ENCODE peak calls at places on chromosomes 11 and 22, in seven cellular contexts. One of them, this sample, is unnamed. For H3K4me1, the result is how much of the 10 kb centered on the place peaks cover.

GRCh38 chr11:127962416-127962815 is 624.9 kb downstream of the ETS1 start:
- DNase-seq in gastrocnemius medialis: no peak
- DNase-seq in iPS DF 6.9: no peak
- DNase-seq in thoracic aorta: no peak
- DNase-seq in CD8-positive, alpha-beta memory T cell: no peak
- DNase-seq in fibroblast of lung: no peak
- DNase-seq in Karpas-422: no peak
- DNase-seq in this sample: no peak

GRCh38 chr11:17770048-17770652 is 35.6 kb downstream of the KCNC1 start:
- DNase-seq in iPS DF 6.9: no peak
- DNase-seq in fibroblast of lung: no peak
- DNase-seq in gastrocnemius medialis: no peak
- DNase-seq in thoracic aorta: no peak
- DNase-seq in CD8-positive, alpha-beta memory T cell: no peak
- DNase-seq in Karpas-422: no peak
- DNase-seq in this sample: peak

GRCh38 chr11:92225206-92225562 is 566 bp downstream of the FAT3 start:
- DNase-seq in CD8-positive, alpha-beta memory T cell: no peak
- DNase-seq in fibroblast of lung: no peak
- DNase-seq in thoracic aorta: no peak
- DNase-seq in Karpas-422: no peak
- DNase-seq in gastrocnemius medialis: no peak
- DNase-seq in iPS DF 6.9: no peak
- DNase-seq in this sample: no peak

GRCh38 chr11:90635145-90635544 is 412.3 kb upstream of the CHORDC1 start:
- DNase-seq in CD8-positive, alpha-beta memory T cell: no peak
- DNase-seq in thoracic aorta: no peak
- DNase-seq in fibroblast of lung: no peak
- DNase-seq in Karpas-422: no peak
- DNase-seq in gastrocnemius medialis: no peak
- DNase-seq in iPS DF 6.9: no peak
- DNase-seq in this sample: no peak

GRCh38 chr22:42074153-42074750 is at the start of gene PHETA2:
- DNase-seq in Karpas-422: no peak
- DNase-seq in gastrocnemius medialis: no peak
- DNase-seq in fibroblast of lung: peak
- DNase-seq in thoracic aorta: no peak
- DNase-seq in CD8-positive, alpha-beta memory T cell: peak
- DNase-seq in iPS DF 6.9: no peak
- DNase-seq in this sample: peak

GRCh38 chr22:27409299-27409698 is 392.3 kb downstream of the MN1 start:
- DNase-seq in CD8-positive, alpha-beta memory T cell: no peak
- DNase-seq in thoracic aorta: no peak
- DNase-seq in gastrocnemius medialis: no peak
- DNase-seq in fibroblast of lung: no peak
- DNase-seq in Karpas-422: no peak
- DNase-seq in iPS DF 6.9: no peak
- DNase-seq in this sample: no peak

GRCh38 chr11:94603587-94603986 is 36.4 kb downstream of the PIWIL4 start:
- DNase-seq in iPS DF 6.9: no peak
- DNase-seq in fibroblast of lung: no peak
- DNase-seq in CD8-positive, alpha-beta memory T cell: no peak
- DNase-seq in gastrocnemius medialis: no peak
- DNase-seq in Karpas-422: no peak
- DNase-seq in thoracic aorta: no peak
- DNase-seq in this sample: no peak

GRCh38 chr11:65781962-65782815 is 1.4 kb upstream of the AP5B1 start:
- DNase-seq in fibroblast of lung: no peak
- DNase-seq in gastrocnemius medialis: no peak
- DNase-seq in thoracic aorta: no peak
- DNase-seq in CD8-positive, alpha-beta memory T cell: no peak
- DNase-seq in Karpas-422: no peak
- DNase-seq in iPS DF 6.9: no peak
- DNase-seq in this sample: no peak

GRCh38 chr11:9626778-9627394 is 37.0 kb upstream of the SWAP70 start:
- DNase-seq in Karpas-422: no peak
- DNase-seq in iPS DF 6.9: no peak
- DNase-seq in gastrocnemius medialis: no peak
- DNase-seq in fibroblast of lung: no peak
- DNase-seq in thoracic aorta: no peak
- DNase-seq in CD8-positive, alpha-beta memory T cell: no peak
- DNase-seq in this sample: no peak

GRCh38 chr11:132471491-132471890 is 1060.8 kb downstream of the OPCML start:
- DNase-seq in fibroblast of lung: peak
- DNase-seq in thoracic aorta: no peak
- DNase-seq in Karpas-422: no peak
- DNase-seq in gastrocnemius medialis: no peak
- DNase-seq in CD8-positive, alpha-beta memory T cell: no peak
- DNase-seq in iPS DF 6.9: no peak
- DNase-seq in this sample: no peak

GRCh38 chr22:39296981-39297489 is 22.4 kb downstream of the RPL3 start:
- DNase-seq in iPS DF 6.9: no peak
- DNase-seq in thoracic aorta: no peak
- DNase-seq in gastrocnemius medialis: no peak
- DNase-seq in Karpas-422: no peak
- DNase-seq in CD8-positive, alpha-beta memory T cell: no peak
- DNase-seq in fibroblast of lung: no peak
- DNase-seq in this sample: no peak
- H3K4me1 ChIP-seq in iPS DF 6.9: under half
- H3K4me1 ChIP-seq in thoracic aorta: half or more
- H3K4me1 ChIP-seq in gastrocnemius medialis: under half
- H3K4me1 ChIP-seq in Karpas-422: under half
- H3K4me1 ChIP-seq in CD8-positive, alpha-beta memory T cell: under half
- H3K4me1 ChIP-seq in fibroblast of lung: under half
- H3K4me1 ChIP-seq in this sample: under half

DNA sequence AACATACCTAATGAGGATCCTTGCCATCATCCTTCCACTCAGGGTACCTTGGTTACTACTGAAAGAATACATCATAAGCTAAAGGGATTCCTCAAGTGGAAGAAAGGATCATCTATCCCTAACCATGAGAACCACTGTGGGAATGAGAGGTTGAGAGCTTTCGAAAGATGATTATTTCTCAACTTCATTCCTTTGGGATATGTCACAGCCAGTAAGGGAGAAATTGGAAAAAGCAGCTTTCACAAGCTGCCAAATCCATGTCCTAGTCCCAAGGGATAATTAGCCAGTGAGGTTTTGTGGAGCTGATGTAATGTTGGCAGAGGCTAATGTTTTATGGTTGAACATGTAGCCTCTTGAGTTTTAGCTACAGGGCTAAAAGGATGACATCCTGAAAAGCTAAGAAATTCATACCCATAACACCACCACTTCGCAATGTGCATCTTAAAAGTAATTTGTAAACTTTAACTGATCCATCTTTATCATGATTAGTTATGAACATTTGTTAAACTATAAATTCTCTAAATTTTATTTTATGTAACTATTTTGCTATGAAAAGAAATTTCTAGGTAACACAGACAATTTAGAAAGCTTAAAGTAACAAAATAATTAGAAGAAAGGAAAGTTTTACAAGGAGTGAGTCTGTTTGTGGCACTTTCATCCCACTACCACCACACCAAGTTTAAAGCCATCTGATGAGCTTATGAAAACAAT is 123.9 kb downstream of the MRTFA start:
- DNase-seq in thoracic aorta: no peak
- DNase-seq in fibroblast of lung: peak
- DNase-seq in Karpas-422: no peak
- DNase-seq in CD8-positive, alpha-beta memory T cell: no peak
- DNase-seq in gastrocnemius medialis: peak
- DNase-seq in iPS DF 6.9: no peak
- DNase-seq in this sample: no peak
- H3K4me1 ChIP-seq in thoracic aorta: half or more
- H3K4me1 ChIP-seq in fibroblast of lung: under half
- H3K4me1 ChIP-seq in Karpas-422: under half
- H3K4me1 ChIP-seq in CD8-positive, alpha-beta memory T cell: under half
- H3K4me1 ChIP-seq in gastrocnemius medialis: half or more
- H3K4me1 ChIP-seq in iPS DF 6.9: under half
- H3K4me1 ChIP-seq in this sample: under half

GRCh38 chr11:20278727-20279126 is 84.8 kb upstream of the HTATIP2 start:
- DNase-seq in thoracic aorta: no peak
- DNase-seq in CD8-positive, alpha-beta memory T cell: no peak
- DNase-seq in Karpas-422: no peak
- DNase-seq in gastrocnemius medialis: no peak
- DNase-seq in fibroblast of lung: peak
- DNase-seq in iPS DF 6.9: no peak
- DNase-seq in this sample: no peak

GRCh38 chr11:20276661-20277000 is 86.9 kb upstream of the HTATIP2 start:
- DNase-seq in CD8-positive, alpha-beta memory T cell: no peak
- DNase-seq in fibroblast of lung: no peak
- DNase-seq in Karpas-422: no peak
- DNase-seq in iPS DF 6.9: no peak
- DNase-seq in gastrocnemius medialis: no peak
- DNase-seq in thoracic aorta: no peak
- DNase-seq in this sample: no peak

GRCh38 chr11:20275987-20276660 is 87.4 kb upstream of the HTATIP2 start:
- DNase-seq in gastrocnemius medialis: no peak
- DNase-seq in fibroblast of lung: peak
- DNase-seq in iPS DF 6.9: no peak
- DNase-seq in CD8-positive, alpha-beta memory T cell: no peak
- DNase-seq in Karpas-422: peak
- DNase-seq in thoracic aorta: no peak
- DNase-seq in this sample: no peak

GRCh38 chr11:20274031-20274430 is 89.5 kb upstream of the HTATIP2 start:
- DNase-seq in thoracic aorta: no peak
- DNase-seq in gastrocnemius medialis: no peak
- DNase-seq in iPS DF 6.9: no peak
- DNase-seq in CD8-positive, alpha-beta memory T cell: no peak
- DNase-seq in Karpas-422: no peak
- DNase-seq in fibroblast of lung: no peak
- DNase-seq in this sample: no peak

DNA sequence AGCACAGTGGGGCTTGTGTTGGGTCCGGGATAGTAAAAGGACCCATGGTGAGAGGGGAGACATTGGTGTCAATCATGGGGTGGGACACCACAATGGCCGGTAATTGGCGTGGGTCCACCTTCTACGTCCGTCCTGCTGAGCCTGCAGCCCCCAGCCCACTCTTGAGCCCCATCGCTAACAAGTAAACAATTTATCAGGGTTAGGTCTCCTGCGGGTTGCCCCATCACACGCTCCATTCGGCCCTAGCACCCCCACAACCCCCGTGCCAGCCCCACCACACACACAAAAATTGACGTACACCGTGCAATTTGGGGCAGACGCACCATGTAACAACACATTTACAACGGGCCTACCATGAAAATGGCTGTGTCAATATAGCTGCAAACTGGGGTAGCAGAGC is 86.5 kb upstream of the HTATIP2 start:
- DNase-seq in fibroblast of lung: no peak
- DNase-seq in Karpas-422: no peak
- DNase-seq in thoracic aorta: no peak
- DNase-seq in gastrocnemius medialis: no peak
- DNase-seq in CD8-positive, alpha-beta memory T cell: no peak
- DNase-seq in iPS DF 6.9: no peak
- DNase-seq in this sample: no peak
- H3K4me1 ChIP-seq in fibroblast of lung: under half
- H3K4me1 ChIP-seq in Karpas-422: under half
- H3K4me1 ChIP-seq in thoracic aorta: under half
- H3K4me1 ChIP-seq in gastrocnemius medialis: under half
- H3K4me1 ChIP-seq in CD8-positive, alpha-beta memory T cell: under half
- H3K4me1 ChIP-seq in iPS DF 6.9: under half
- H3K4me1 ChIP-seq in this sample: under half

DNA sequence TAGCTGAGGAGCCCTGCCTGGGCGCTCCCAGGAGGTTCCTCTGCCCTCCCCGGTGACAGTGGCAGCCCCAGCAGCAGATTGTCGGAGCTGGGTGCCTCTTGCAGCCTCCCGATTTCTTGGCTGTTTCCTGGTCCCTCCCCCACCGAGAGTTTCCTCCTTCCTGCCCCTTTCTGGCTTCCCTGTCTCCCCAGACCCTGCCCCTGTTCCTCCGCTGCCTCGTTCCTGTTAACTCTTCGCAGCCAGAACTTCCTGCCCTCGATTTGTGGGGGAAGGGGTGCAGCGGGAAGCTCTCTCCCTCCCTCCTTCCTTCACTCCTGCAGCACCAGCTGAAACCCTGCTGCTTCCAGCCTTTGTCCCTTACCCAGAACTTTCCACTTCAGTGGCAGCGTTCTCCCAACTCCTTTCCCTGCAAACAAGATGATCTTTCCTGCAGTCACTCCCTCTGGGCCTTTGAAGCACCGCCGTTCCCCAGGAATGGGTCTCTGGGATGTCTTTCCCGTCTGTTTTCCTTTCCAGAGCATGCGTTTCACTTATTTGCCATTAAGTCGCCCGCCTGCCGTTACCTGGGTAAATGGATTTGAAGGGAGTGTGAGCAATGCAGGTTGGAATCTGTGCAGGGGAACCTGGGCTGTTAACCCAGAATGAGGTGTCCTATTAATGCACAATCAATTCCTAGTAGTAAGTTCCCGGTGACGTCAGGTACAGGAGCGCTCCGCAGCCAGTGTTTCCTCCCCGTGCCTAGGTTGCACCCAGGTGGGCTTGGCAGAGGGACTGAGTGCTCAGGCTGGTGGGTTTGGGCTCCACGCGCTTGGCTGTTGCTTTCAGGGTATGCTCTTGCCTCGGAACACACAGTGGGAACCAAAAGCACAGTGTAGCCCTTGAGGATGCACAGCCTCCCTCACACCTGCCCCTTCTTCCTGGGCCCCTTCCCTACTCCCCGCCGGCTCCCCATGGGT is 4.3 kb downstream of the GRK2 start:
- DNase-seq in thoracic aorta: no peak
- DNase-seq in fibroblast of lung: no peak
- DNase-seq in iPS DF 6.9: no peak
- DNase-seq in CD8-positive, alpha-beta memory T cell: peak
- DNase-seq in gastrocnemius medialis: no peak
- DNase-seq in Karpas-422: peak
- DNase-seq in this sample: peak
- H3K4me1 ChIP-seq in thoracic aorta: half or more
- H3K4me1 ChIP-seq in fibroblast of lung: under half
- H3K4me1 ChIP-seq in iPS DF 6.9: under half
- H3K4me1 ChIP-seq in CD8-positive, alpha-beta memory T cell: half or more
- H3K4me1 ChIP-seq in gastrocnemius medialis: half or more
- H3K4me1 ChIP-seq in Karpas-422: half or more
- H3K4me1 ChIP-seq in this sample: under half

GRCh38 chr11:35183526-35183925 is 44.6 kb downstream of the CD44 start:
- DNase-seq in Karpas-422: no peak
- DNase-seq in gastrocnemius medialis: no peak
- DNase-seq in iPS DF 6.9: no peak
- DNase-seq in CD8-positive, alpha-beta memory T cell: no peak
- DNase-seq in thoracic aorta: no peak
- DNase-seq in fibroblast of lung: no peak
- DNase-seq in this sample: no peak
- H3K4me1 ChIP-seq in Karpas-422: under half
- H3K4me1 ChIP-seq in gastrocnemius medialis: under half
- H3K4me1 ChIP-seq in iPS DF 6.9: under half
- H3K4me1 ChIP-seq in CD8-positive, alpha-beta memory T cell: half or more
- H3K4me1 ChIP-seq in thoracic aorta: under half
- H3K4me1 ChIP-seq in fibroblast of lung: under half
- H3K4me1 ChIP-seq in this sample: under half

GRCh38 chr11:12173111-12173510 is 62.7 kb downstream of the MICAL2 start:
- DNase-seq in iPS DF 6.9: no peak
- DNase-seq in fibroblast of lung: no peak
- DNase-seq in CD8-positive, alpha-beta memory T cell: no peak
- DNase-seq in gastrocnemius medialis: no peak
- DNase-seq in Karpas-422: no peak
- DNase-seq in thoracic aorta: no peak
- DNase-seq in this sample: no peak
- H3K4me1 ChIP-seq in iPS DF 6.9: under half
- H3K4me1 ChIP-seq in fibroblast of lung: under half
- H3K4me1 ChIP-seq in CD8-positive, alpha-beta memory T cell: under half
- H3K4me1 ChIP-seq in gastrocnemius medialis: under half
- H3K4me1 ChIP-seq in Karpas-422: under half
- H3K4me1 ChIP-seq in thoracic aorta: half or more
- H3K4me1 ChIP-seq in this sample: under half